ENCODE peak calls at places on chromosome 1, in eight cellular contexts. One of them, this sample, is unnamed.

GRCh38 chr1:46396429-46397398 is 2.6 kb downstream of the FAAH start:
- DNase-seq in endothelial cell: no peak
- DNase-seq in PC-9: no peak
- DNase-seq in WTC11: no peak
- DNase-seq in adrenal gland: no peak
- DNase-seq in heart left ventricle: no peak
- DNase-seq in bronchial epithelial cell: peak; percentile 46
- DNase-seq in AG10803: no peak
- DNase-seq in this sample: no peak

GRCh38 chr1:224726783-224727182 is 110.7 kb downstream of the CNIH3 start:
- DNase-seq in WTC11: no peak
- DNase-seq in bronchial epithelial cell: peak; percentile 90
- DNase-seq in PC-9: no peak
- DNase-seq in endothelial cell: no peak
- DNase-seq in adrenal gland: no peak
- DNase-seq in AG10803: peak; percentile 97
- DNase-seq in heart left ventricle: no peak
- DNase-seq in this sample: no peak

GRCh38 chr1:236535656-236536293 is 12.0 kb downstream of the LGALS8 start:
- DNase-seq in WTC11: no peak
- DNase-seq in bronchial epithelial cell: no peak
- DNase-seq in PC-9: no peak
- DNase-seq in AG10803: no peak
- DNase-seq in adrenal gland: no peak
- DNase-seq in heart left ventricle: no peak
- DNase-seq in endothelial cell: no peak
- DNase-seq in this sample: no peak

GRCh38 chr1:204213668-204214662 is at the start of gene GOLT1A:
- DNase-seq in PC-9: peak; percentile 93
- DNase-seq in WTC11: peak; percentile 93
- DNase-seq in heart left ventricle: peak; percentile 51
- DNase-seq in bronchial epithelial cell: peak; percentile 74
- DNase-seq in endothelial cell: peak; percentile 60
- DNase-seq in AG10803: peak; percentile 84
- DNase-seq in adrenal gland: peak; percentile 84
- DNase-seq in this sample: peak; percentile 90

GRCh38 chr1:79052829-79053449 is 46.4 kb upstream of the ADGRL4 start:
- DNase-seq in endothelial cell: no peak
- DNase-seq in WTC11: no peak
- DNase-seq in PC-9: no peak
- DNase-seq in adrenal gland: no peak
- DNase-seq in bronchial epithelial cell: no peak
- DNase-seq in heart left ventricle: no peak
- DNase-seq in AG10803: no peak
- DNase-seq in this sample: no peak

GRCh38 chr1:86915737-86916235 is 1.4 kb downstream of the HS2ST1 start:
- DNase-seq in adrenal gland: no peak
- DNase-seq in bronchial epithelial cell: no peak
- DNase-seq in PC-9: no peak
- DNase-seq in heart left ventricle: no peak
- DNase-seq in WTC11: no peak
- DNase-seq in AG10803: peak; percentile 1
- DNase-seq in endothelial cell: no peak
- DNase-seq in this sample: no peak

GRCh38 chr1:194807530-194808220 is 1621.3 kb upstream of the B3GALT2 start:
- DNase-seq in bronchial epithelial cell: no peak
- DNase-seq in PC-9: no peak
- DNase-seq in heart left ventricle: no peak
- DNase-seq in endothelial cell: no peak
- DNase-seq in AG10803: no peak
- DNase-seq in WTC11: no peak
- DNase-seq in adrenal gland: no peak
- DNase-seq in this sample: no peak

GRCh38 chr1:159921700-159922498 is 3.4 kb downstream of the TAGLN2 start:
- DNase-seq in endothelial cell: no peak
- DNase-seq in WTC11: no peak
- DNase-seq in adrenal gland: no peak
- DNase-seq in bronchial epithelial cell: no peak
- DNase-seq in PC-9: no peak
- DNase-seq in AG10803: no peak
- DNase-seq in heart left ventricle: peak; percentile 38
- DNase-seq in this sample: no peak

GRCh38 chr1:196655037-196655436 is 3.2 kb downstream of the CFH start:
- DNase-seq in heart left ventricle: no peak
- DNase-seq in adrenal gland: no peak
- DNase-seq in endothelial cell: no peak
- DNase-seq in bronchial epithelial cell: no peak
- DNase-seq in PC-9: no peak
- DNase-seq in AG10803: no peak
- DNase-seq in WTC11: no peak
- DNase-seq in this sample: no peak

DNA sequence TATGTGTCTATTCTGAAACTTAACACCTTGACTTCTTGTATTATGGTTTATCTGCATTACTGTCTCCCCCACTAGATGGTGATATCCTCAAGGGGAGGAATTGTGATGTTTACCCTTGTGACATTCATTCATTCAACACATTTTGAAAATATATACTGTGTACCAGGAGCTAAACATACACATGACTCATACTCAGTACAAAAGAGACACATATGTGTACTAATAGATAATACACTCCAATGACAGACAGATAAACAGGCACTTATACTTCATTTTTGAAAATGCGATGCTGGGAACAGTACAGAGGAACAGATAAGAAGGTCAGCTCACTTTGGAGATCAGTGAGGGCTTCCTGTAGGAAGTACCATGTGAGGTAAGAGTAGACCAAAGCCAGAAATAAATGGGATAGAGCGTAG is 8.9 kb upstream of the RAB3GAP2 start:
- DNase-seq in AG10803: peak; percentile 29
- DNase-seq in endothelial cell: no peak
- DNase-seq in adrenal gland: no peak
- DNase-seq in WTC11: no peak
- DNase-seq in bronchial epithelial cell: peak; percentile 72
- DNase-seq in PC-9: no peak
- DNase-seq in heart left ventricle: no peak
- DNase-seq in this sample: no peak
- TF ChIP-seq CTCF in AG10803: peak; percentile 62
- TF ChIP-seq CTCF in endothelial cell: peak; percentile 19
- TF ChIP-seq CTCF in adrenal gland: peak; percentile 37
- TF ChIP-seq CTCF in WTC11: no peak
- TF ChIP-seq CTCF in bronchial epithelial cell: peak; percentile 31
- TF ChIP-seq CTCF in PC-9: peak; percentile 84
- TF ChIP-seq CTCF in heart left ventricle: peak; percentile 23
- TF ChIP-seq CTCF in this sample: no peak

GRCh38 chr1:218674280-218674773 is 329.2 kb downstream of the TGFB2 start:
- DNase-seq in heart left ventricle: peak; percentile 12
- DNase-seq in bronchial epithelial cell: peak; percentile 74
- DNase-seq in PC-9: peak; percentile 92
- DNase-seq in WTC11: peak; percentile 61
- DNase-seq in endothelial cell: peak; percentile 42
- DNase-seq in AG10803: peak; percentile 74
- DNase-seq in adrenal gland: peak; percentile 54
- DNase-seq in this sample: no peak
- TF ChIP-seq CTCF in heart left ventricle: no peak
- TF ChIP-seq CTCF in bronchial epithelial cell: no peak
- TF ChIP-seq CTCF in PC-9: no peak
- TF ChIP-seq CTCF in WTC11: no peak
- TF ChIP-seq CTCF in endothelial cell: no peak
- TF ChIP-seq CTCF in AG10803: no peak
- TF ChIP-seq CTCF in adrenal gland: no peak
- TF ChIP-seq CTCF in this sample: no peak

DNA sequence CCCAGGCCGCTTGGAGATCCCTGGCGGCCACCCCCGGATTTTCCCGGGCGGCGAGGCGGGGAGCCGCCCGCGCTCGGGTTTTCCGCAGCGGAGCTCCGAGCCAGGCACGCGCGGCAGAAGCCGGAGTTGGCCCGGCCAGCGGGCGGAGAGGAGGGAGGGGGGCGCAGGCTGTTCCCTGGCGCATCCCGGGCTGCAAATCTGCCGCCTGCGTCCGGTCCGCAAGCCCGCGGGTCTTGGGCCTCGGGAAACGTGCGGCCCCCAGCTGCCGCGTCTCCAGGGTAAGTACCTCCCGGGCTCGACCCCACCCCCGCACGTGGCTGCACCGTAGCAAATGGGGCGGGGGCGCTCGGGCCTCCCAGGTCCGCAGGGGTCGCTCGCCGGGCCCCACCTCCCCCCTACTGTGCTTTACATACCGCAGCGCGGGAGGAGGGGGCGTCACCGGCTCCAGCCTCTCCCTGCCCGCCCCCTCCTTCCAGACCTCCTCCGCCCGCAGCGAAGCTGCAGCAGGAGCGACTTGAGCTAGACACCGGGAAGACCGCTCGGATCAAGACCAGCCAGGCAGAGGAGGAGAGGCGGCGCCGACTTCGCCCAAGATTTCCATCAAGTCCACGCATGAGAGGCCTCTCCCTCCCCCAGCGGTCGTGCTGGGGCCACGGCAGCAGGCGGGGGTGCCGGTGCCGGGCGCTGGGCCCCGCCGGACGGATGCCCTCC is 1.6 kb downstream of the TMEM200B start:
- DNase-seq in PC-9: no peak
- DNase-seq in heart left ventricle: peak; percentile 32
- DNase-seq in bronchial epithelial cell: no peak
- DNase-seq in AG10803: peak; percentile 20
- DNase-seq in WTC11: peak; percentile 73
- DNase-seq in adrenal gland: no peak
- DNase-seq in endothelial cell: peak; percentile 32
- DNase-seq in this sample: peak; percentile 16
- TF ChIP-seq CTCF in PC-9: no peak
- TF ChIP-seq CTCF in heart left ventricle: no peak
- TF ChIP-seq CTCF in bronchial epithelial cell: no peak
- TF ChIP-seq CTCF in AG10803: no peak
- TF ChIP-seq CTCF in WTC11: no peak
- TF ChIP-seq CTCF in adrenal gland: no peak
- TF ChIP-seq CTCF in endothelial cell: no peak
- TF ChIP-seq CTCF in this sample: no peak

DNA sequence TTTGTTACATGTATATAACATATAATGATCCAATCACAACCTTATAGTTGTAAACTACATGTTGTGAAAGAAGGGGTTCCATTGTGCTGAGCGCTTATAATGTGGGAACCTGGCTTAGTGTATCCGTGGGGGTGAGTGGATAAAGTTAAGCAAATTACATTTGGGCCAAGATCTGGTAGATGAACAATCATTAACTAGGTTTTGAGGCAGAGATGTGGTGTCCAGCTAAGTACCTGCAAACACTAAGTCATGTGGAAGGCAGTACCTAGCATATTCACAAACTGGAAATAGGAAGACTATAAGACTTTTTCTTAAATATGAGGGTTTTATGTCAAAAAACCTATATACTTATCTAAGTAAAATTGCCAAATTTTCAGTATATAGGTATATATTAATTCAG is 167.2 kb upstream of the PDE4B start:
- DNase-seq in endothelial cell: no peak
- DNase-seq in WTC11: no peak
- DNase-seq in heart left ventricle: no peak
- DNase-seq in PC-9: no peak
- DNase-seq in AG10803: no peak
- DNase-seq in bronchial epithelial cell: no peak
- DNase-seq in adrenal gland: no peak
- DNase-seq in this sample: no peak
- TF ChIP-seq CTCF in endothelial cell: no peak
- TF ChIP-seq CTCF in WTC11: no peak
- TF ChIP-seq CTCF in heart left ventricle: no peak
- TF ChIP-seq CTCF in PC-9: no peak
- TF ChIP-seq CTCF in AG10803: no peak
- TF ChIP-seq CTCF in bronchial epithelial cell: no peak
- TF ChIP-seq CTCF in adrenal gland: no peak
- TF ChIP-seq CTCF in this sample: no peak

DNA sequence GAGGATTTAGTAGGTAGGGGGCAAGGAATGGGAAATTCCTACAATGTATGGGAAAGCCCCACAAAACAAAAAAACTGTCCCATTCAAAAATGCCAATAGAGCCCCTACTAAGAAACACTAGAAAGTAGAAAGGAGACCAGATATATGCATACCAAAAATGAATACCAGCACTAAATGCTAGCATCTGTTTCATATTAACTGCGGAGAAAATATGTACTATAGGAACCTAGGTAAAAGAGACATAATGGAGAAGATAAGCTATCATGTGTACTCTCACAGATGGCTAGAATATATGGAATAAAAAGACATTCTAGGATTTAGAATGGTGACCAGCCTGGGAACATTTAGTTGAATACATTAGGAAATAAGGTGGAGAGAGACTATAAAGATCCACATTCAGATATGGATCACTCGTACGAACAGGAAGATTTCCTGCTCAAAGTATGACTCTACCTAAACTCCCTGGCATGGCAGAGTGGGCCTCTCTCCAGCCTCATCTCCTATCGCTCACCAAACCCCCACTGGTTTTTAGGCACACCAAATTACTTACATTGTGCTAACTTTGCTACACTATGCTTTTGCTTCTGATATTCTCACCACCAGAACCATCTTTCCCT is 18.3 kb downstream of the ZNHIT6 start:
- DNase-seq in heart left ventricle: no peak
- DNase-seq in bronchial epithelial cell: no peak
- DNase-seq in WTC11: no peak
- DNase-seq in adrenal gland: no peak
- DNase-seq in endothelial cell: no peak
- DNase-seq in AG10803: no peak
- DNase-seq in PC-9: no peak
- DNase-seq in this sample: no peak
- TF ChIP-seq CTCF in heart left ventricle: no peak
- TF ChIP-seq CTCF in bronchial epithelial cell: no peak
- TF ChIP-seq CTCF in WTC11: no peak
- TF ChIP-seq CTCF in adrenal gland: no peak
- TF ChIP-seq CTCF in endothelial cell: no peak
- TF ChIP-seq CTCF in AG10803: no peak
- TF ChIP-seq CTCF in PC-9: no peak
- TF ChIP-seq CTCF in this sample: no peak

GRCh38 chr1:206002160-206002559 is 1.0 kb downstream of the RAB7B start:
- DNase-seq in WTC11: no peak
- DNase-seq in endothelial cell: no peak
- DNase-seq in PC-9: no peak
- DNase-seq in adrenal gland: peak; percentile 38
- DNase-seq in bronchial epithelial cell: peak; percentile 88
- DNase-seq in AG10803: no peak
- DNase-seq in heart left ventricle: no peak
- DNase-seq in this sample: no peak
- TF ChIP-seq CTCF in WTC11: no peak
- TF ChIP-seq CTCF in endothelial cell: no peak
- TF ChIP-seq CTCF in PC-9: no peak
- TF ChIP-seq CTCF in adrenal gland: no peak
- TF ChIP-seq CTCF in bronchial epithelial cell: no peak
- TF ChIP-seq CTCF in AG10803: no peak
- TF ChIP-seq CTCF in heart left ventricle: no peak
- TF ChIP-seq CTCF in this sample: no peak

DNA sequence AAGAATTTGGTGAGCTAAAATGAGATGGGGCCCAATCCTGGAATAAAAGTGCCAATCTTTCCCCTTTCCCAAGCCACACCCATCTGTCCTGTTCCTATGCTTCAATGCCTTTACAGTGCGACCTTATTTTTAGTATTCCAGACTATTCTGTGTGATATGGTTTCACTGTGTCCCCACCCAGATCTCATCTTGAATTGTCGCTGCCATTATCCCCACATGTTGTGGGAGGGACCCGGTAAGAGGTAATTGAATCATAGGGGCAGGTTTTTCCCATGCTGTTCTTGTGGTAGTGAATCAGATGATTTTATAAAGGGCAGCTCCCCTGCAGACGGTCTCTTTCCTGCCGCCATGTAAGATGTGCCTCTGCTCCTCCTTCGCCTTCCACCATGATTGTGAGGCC is 129.3 kb upstream of the KIF26B start:
- DNase-seq in endothelial cell: no peak
- DNase-seq in adrenal gland: no peak
- DNase-seq in WTC11: no peak
- DNase-seq in PC-9: no peak
- DNase-seq in AG10803: no peak
- DNase-seq in bronchial epithelial cell: no peak
- DNase-seq in heart left ventricle: no peak
- DNase-seq in this sample: no peak
- TF ChIP-seq CTCF in endothelial cell: no peak
- TF ChIP-seq CTCF in adrenal gland: no peak
- TF ChIP-seq CTCF in WTC11: no peak
- TF ChIP-seq CTCF in PC-9: no peak
- TF ChIP-seq CTCF in AG10803: no peak
- TF ChIP-seq CTCF in bronchial epithelial cell: no peak
- TF ChIP-seq CTCF in heart left ventricle: no peak
- TF ChIP-seq CTCF in this sample: no peak

This sample was measured in mucosa of descending colon.